ENCODE peak calls at places on chromosomes 1 and 21, in seven cellular contexts. Z is K562, V is stomach, R is H1, Y is GM12892, Q is lower leg skin, H is ovary. S is an unnamed sample.

GRCh38 chr1:2871246-2871815 is 69.8 kb upstream of the TTC34 start:
- DNase-seq in Z (no peak), V (no peak), R (no peak), Y (no peak), Q (no peak), H (no peak), S (no peak)

GRCh38 chr1:92989936-92990582 is 28.8 kb upstream of the DIPK1A start:
- DNase-seq in Z (no peak), V (no peak), R (no peak), Y (no peak), Q (peak), H (no peak), S (no peak)

GRCh38 chr1:246582301-246583055 is 16.2 kb downstream of the CNST start:
- DNase-seq in Z (peak), V (no peak), R (no peak), Y (no peak), Q (no peak), H (no peak), S (no peak)

GRCh38 chr1:207025144-207025880 is 7.2 kb downstream of the C1orf116 start:
- DNase-seq in Z (no peak), V (peak), R (peak), Y (no peak), Q (no peak), H (no peak), S (no peak)

GRCh38 chr1:228891134-228892034 is 156.1 kb downstream of the RHOU start:
- DNase-seq in Z (no peak), V (no peak), R (no peak), Y (no peak), Q (no peak), H (no peak), S (no peak)

GRCh38 chr1:5995871-5996630 is 3.8 kb upstream of the NPHP4 start:
- DNase-seq in Z (peak), V (no peak), R (no peak), Y (no peak), Q (no peak), H (no peak), S (no peak)

GRCh38 chr1:65979145-65979544 is 186.4 kb downstream of the PDE4B start:
- DNase-seq in Z (no peak), V (no peak), R (no peak), Y (no peak), Q (no peak), H (no peak), S (no peak)

GRCh38 chr21:28393279-28393678 is 599.4 kb downstream of the LTN1 start:
- DNase-seq in Z (no peak), V (peak), R (no peak), Y (no peak), Q (no peak), H (no peak), S (no peak)

GRCh38 chr1:207306603-207307002 is 14.9 kb upstream of the CD55 start:
- DNase-seq in Z (no peak), V (no peak), R (no peak), Y (no peak), Q (no peak), H (no peak), S (no peak)

GRCh38 chr1:159783724-159784123 is 3.0 kb downstream of the DUSP23 start:
- DNase-seq in Z (no peak), V (no peak), R (no peak), Y (no peak), Q (no peak), H (no peak), S (no peak)
- TF ChIP-seq POLR2A in Z (no peak), V (no peak), R (no peak), Y (no peak), Q (no peak), H (no peak), S (no peak)

GRCh38 chr21:46294647-46295176 is 8.6 kb downstream of the YBEY start:
- DNase-seq in Z (peak), V (no peak), R (no peak), Y (no peak), Q (peak), H (no peak), S (no peak)
- TF ChIP-seq POLR2A in Z (peak), V (no peak), R (no peak), Y (no peak), Q (no peak), H (no peak), S (peak)

GRCh38 chr1:157240495-157241184 is 102.4 kb upstream of the ETV3 start:
- DNase-seq in Z (no peak), V (peak), R (no peak), Y (no peak), Q (no peak), H (no peak), S (no peak)
- TF ChIP-seq POLR2A in Z (no peak), V (no peak), R (no peak), Y (no peak), Q (no peak), H (no peak), S (no peak)

GRCh38 chr1:37998089-37998808 is 7.1 kb downstream of the FHL3 start:
- DNase-seq in Z (no peak), V (no peak), R (no peak), Y (no peak), Q (peak), H (no peak), S (no peak)

GRCh38 chr1:38000233-38000528 is 5.1 kb downstream of the FHL3 start:
- DNase-seq in Z (no peak), V (no peak), R (no peak), Y (no peak), Q (no peak), H (no peak), S (no peak)

GRCh38 chr1:37999434-38000232 is 5.7 kb downstream of the FHL3 start:
- DNase-seq in Z (peak), V (no peak), R (peak), Y (no peak), Q (peak), H (peak), S (no peak)

GRCh38 chr1:37998913-37999433 is 6.3 kb downstream of the FHL3 start:
- DNase-seq in Z (no peak), V (no peak), R (no peak), Y (no peak), Q (peak), H (no peak), S (no peak)

GRCh38 chr1:38000529-38001453 is 4.5 kb downstream of the FHL3 start:
- DNase-seq in Z (no peak), V (no peak), R (peak), Y (no peak), Q (peak), H (peak), S (no peak)
- TF ChIP-seq POLR2A in Z (no peak), V (no peak), R (peak), Y (no peak), Q (no peak), H (peak), S (no peak)

GRCh38 chr1:113391643-113392271 is 1.4 kb downstream of the MAGI3 start:
- DNase-seq in Z (no peak), V (peak), R (no peak), Y (no peak), Q (no peak), H (peak), S (no peak)

GRCh38 chr1:113388621-113389355 is 1.5 kb upstream of the MAGI3 start:
- DNase-seq in Z (peak), V (peak), R (no peak), Y (no peak), Q (no peak), H (peak), S (no peak)

GRCh38 chr1:113390871-113391642 is 742 bp downstream of the MAGI3 start:
- DNase-seq in Z (peak), V (peak), R (peak), Y (peak), Q (peak), H (peak), S (peak)

GRCh38 chr1:113389356-113389952 is 861 bp upstream of the MAGI3 start:
- DNase-seq in Z (no peak), V (no peak), R (no peak), Y (no peak), Q (no peak), H (no peak), S (no peak)

DNA sequence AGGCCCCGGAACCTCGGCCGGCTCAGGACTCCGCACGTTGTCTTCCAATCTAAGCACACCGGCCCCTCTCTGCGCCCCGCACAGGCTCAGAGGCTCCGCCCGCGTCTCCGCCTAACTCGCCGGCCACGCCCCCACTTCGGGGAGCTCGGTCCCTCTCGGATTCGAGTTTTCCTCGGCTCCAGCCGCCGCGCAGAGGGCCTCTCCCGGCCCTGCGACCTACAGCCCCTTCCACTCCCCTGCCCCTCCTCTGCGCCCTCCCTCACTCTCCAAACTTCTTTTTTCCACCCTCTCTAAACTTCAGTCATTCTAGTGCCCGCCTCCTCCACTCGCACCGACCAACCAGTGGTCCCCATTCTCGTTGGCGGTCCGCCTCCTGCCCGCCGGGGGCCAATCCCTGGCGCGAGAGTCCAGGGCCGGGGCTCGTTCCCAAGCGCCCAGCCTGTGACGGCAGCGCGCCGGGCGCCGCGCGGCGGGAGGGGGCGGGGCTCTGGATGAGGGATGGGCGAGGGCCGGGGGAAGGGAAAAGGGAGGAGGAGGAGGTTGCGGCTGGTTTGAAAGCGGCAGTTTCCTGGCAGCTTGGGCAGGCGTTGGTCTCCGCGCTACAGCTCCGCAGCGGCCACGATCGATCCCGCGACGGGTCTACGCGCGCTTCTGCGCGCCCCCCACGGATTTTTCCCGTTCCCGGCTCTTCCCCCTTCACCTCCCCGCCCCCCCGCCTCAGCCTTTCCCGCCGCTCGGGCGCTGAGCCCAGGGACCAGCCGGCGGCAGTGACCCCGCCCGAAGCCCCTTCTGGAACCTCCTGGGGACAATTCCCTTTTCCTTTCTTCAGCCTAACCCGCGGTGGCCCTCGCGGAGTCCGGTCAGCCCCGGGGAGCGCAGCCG is at the start of gene MAGI3:
- DNase-seq in Z (peak), V (peak), R (peak), Y (peak), Q (peak), H (peak), S (peak)
- TF ChIP-seq POLR2A in Z (peak), V (no peak), R (peak), Y (peak), Q (no peak), H (peak), S (no peak)

DNA sequence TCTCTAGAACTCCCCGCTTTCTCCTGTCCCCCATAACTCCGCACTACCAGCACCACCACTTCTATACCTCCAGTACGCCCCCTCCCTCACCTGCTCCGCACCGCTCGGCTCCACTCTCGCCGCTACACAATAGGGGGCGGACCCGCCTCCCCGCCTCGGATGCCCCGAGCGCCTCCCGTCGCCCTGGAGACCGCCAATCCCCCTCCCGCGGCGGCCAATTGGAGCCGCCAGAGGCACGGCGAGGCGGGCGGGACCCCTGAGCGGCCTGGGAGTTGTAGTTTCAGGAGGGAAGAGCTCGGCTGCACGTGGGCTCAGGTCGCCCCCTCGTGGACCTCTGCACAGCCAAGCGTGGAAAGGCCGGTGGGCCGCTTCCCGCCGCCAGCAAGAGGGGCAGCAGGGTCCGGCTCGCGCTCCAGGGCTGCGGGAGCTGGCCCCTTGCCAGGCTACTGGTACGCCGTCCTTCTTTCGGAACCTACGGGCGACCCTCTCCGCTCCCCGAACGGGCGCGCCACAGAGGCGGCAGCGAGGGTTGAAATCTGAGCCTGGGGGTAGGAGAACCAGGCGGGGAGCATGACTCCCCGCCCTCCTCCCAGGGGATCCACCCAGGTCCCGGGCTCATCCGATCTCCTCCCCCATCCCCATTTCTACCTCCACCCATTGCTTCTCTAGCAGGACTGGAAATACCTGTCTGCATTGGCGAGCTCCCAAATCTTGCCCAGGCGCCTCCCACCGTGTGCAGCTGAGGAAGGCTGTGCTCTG is at the start of gene IGSF9:
- DNase-seq in Z (peak), V (peak), R (peak), Y (no peak), Q (peak), H (peak), S (no peak)
- TF ChIP-seq POLR2A in Z (no peak), V (no peak), R (peak), Y (no peak), Q (no peak), H (no peak), S (no peak)

GRCh38 chr1:152003846-152004442 is 10.3 kb upstream of the S100A10 start:
- DNase-seq in Z (no peak), V (no peak), R (no peak), Y (no peak), Q (no peak), H (no peak), S (no peak)
- TF ChIP-seq POLR2A in Z (no peak), V (no peak), R (no peak), Y (no peak), Q (no peak), H (no peak), S (no peak)

GRCh38 chr1:64956241-64956640 is 10.1 kb downstream of the JAK1 start:
- DNase-seq in Z (peak), V (no peak), R (no peak), Y (no peak), Q (no peak), H (no peak), S (no peak)

GRCh38 chr1:64956733-64957441 is 9.5 kb downstream of the JAK1 start:
- DNase-seq in Z (peak), V (no peak), R (no peak), Y (peak), Q (no peak), H (no peak), S (peak)

GRCh38 chr1:64952055-64952699 is 14.2 kb downstream of the JAK1 start:
- DNase-seq in Z (no peak), V (no peak), R (no peak), Y (no peak), Q (no peak), H (no peak), S (no peak)

GRCh38 chr1:64953241-64953640 is 13.1 kb downstream of the JAK1 start:
- DNase-seq in Z (no peak), V (no peak), R (no peak), Y (no peak), Q (no peak), H (no peak), S (no peak)

DNA sequence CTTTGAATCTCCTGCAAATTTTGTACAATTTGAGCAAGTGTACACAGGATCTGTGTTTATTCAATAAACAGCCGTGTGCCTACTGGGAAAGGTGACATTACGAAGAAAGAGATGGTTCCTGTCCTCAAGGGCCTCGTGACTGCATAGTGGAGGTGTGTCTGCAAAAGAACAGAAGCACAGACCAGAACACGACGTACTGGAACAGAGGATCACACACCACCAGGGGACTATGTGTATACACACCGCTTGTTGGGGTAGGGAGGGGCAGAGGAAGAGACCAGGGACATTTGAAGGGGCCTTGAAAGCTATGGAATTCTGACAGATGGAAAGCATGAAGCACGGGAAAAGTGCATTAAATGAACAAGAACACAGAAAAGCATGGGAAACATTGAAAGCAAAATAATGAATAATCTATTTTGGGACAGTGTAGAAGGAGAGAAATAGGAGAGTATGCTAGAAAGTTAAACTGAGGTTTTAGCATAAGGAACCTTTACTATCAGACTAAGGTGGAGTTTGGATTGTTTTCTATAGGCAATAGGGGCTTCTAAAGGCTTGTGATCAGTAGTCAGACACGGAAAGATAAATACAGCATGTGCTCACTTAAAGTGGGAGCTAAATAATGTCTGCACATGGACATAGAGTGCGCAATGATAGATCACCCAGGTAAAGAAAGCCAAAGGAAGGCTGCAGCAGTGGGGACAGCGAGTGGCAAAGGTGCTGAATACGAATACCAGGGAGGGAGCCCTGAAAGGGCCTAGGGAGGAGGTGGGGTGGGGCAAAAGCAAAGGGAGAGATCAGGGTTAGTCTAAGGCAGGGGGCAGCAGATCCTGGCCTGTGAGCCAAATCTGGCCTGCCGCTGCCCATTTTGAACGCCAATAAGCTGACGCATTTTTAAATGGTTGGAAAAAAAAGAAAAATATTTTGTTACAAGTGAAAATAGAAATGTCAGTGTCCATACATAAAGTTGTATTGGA is 11.0 kb downstream of the JAK1 start:
- DNase-seq in Z (no peak), V (peak), R (no peak), Y (no peak), Q (no peak), H (no peak), S (no peak)
- TF ChIP-seq POLR2A in Z (no peak), V (no peak), R (no peak), Y (no peak), Q (no peak), H (no peak), S (no peak)